ENCODE peak calls at places on chromosomes 5 and 9, in four cellular contexts. A is HCEC 1CT, B is T-helper 9 cell, U is AG09309. W is an unnamed sample.

GRCh38 chr5:64836190-64836750 is 67.5 kb downstream of the CWC27 start:
- DNase-seq in B (no peak), A (no peak), U (no peak), W (no peak)

GRCh38 chr9:80157128-80157527 is 585.4 kb downstream of the TLE4 start:
- DNase-seq in A (no peak), B (no peak), U (no peak), W (no peak)

GRCh38 chr5:103441523-103441922 is 121.1 kb downstream of the NUDT12 start:
- DNase-seq in B (no peak), U (no peak), A (peak), W (no peak)

GRCh38 chr5:116652196-116652729 is 77.6 kb upstream of the SEMA6A start:
- DNase-seq in U (no peak), B (no peak), A (no peak), W (no peak)

GRCh38 chr9:36559036-36559695 is 13.5 kb upstream of the MELK start:
- DNase-seq in A (peak), B (no peak), U (peak), W (no peak)

GRCh38 chr9:22052376-22052945 is 43.4 kb upstream of the CDKN2B start:
- DNase-seq in B (no peak), A (peak), U (peak), W (no peak)

GRCh38 chr5:172179032-172179989 is 8.7 kb downstream of the STK10 start:
- DNase-seq in U (no peak), A (no peak), B (peak), W (peak)

GRCh38 chr5:59357421-59357977 is 536.0 kb downstream of the PDE4D start:
- DNase-seq in U (no peak), A (no peak), B (no peak), W (no peak)

GRCh38 chr9:99834474-99834873 is 12.8 kb downstream of the NR4A3 start:
- DNase-seq in U (no peak), B (no peak), A (no peak), W (no peak)

GRCh38 chr9:80698725-80699124 is 990.6 kb downstream of the TLE1 start:
- DNase-seq in U (no peak), A (peak), B (no peak), W (no peak)

GRCh38 chr5:100517301-100517974 is 17.7 kb upstream of the FAM174A start:
- DNase-seq in U (no peak), B (no peak), A (no peak), W (no peak)

GRCh38 chr9:5796298-5796697 is 36.6 kb downstream of the ERMP1 start:
- DNase-seq in B (no peak), A (no peak), U (no peak), W (no peak)

GRCh38 chr5:9015250-9015936 is 530.5 kb downstream of the SEMA5A start:
- DNase-seq in B (no peak), U (peak), A (peak), W (no peak)

GRCh38 chr9:130536594-130537215 is 42.7 kb upstream of the FUBP3 start:
- DNase-seq in B (no peak), A (no peak), U (no peak), W (no peak)

GRCh38 chr5:446066-446725 is 3.2 kb downstream of the EXOC3 start:
- DNase-seq in B (no peak), U (no peak), A (no peak), W (no peak)